ENCODE peak calls at places on chromosome 17, in seven cellular contexts. A is B cell; X is HS-5; T is T-helper 9 cell; W is activated effector memory CD4-positive, alpha-beta T cell treated with anti-CD3 and anti-CD28 coated beads, Interleukin-2, amount 50 U/mL, for 16 hours; F is DMS53; S is glutamatergic neuron. N is an unnamed sample.

GRCh38 chr17:43645765-43646481 is 15.8 kb downstream of the MEOX1 start:
- DNase-seq in X (no peak), T (peak), A (peak), F (peak), W (peak), S (peak), N (no peak)

GRCh38 chr17:1365445-1366039 is 34.5 kb downstream of the YWHAE start:
- DNase-seq in W (peak), T (peak), S (peak), F (peak), A (peak), X (peak), N (peak)

GRCh38 chr17:17751489-17751995 is 70.3 kb downstream of the RAI1 start:
- DNase-seq in F (peak), S (no peak), T (peak), A (no peak), W (no peak), X (no peak), N (peak)

GRCh38 chr17:17497845-17498520 is 1.8 kb upstream of the RASD1 start:
- DNase-seq in A (no peak), X (no peak), S (no peak), F (no peak), T (no peak), W (no peak), N (no peak)

GRCh38 chr17:19248923-19249574 is 11.9 kb downstream of the EPN2 start:
- DNase-seq in F (no peak), X (peak), S (peak), W (peak), A (no peak), T (no peak), N (no peak)

GRCh38 chr17:79969906-79970305 is 65.8 kb downstream of the TBC1D16 start:
- DNase-seq in W (no peak), S (no peak), F (no peak), X (no peak), T (no peak), A (no peak), N (no peak)

GRCh38 chr17:81694810-81695209 is 8.4 kb upstream of the MRPL12 start:
- DNase-seq in X (no peak), T (no peak), F (no peak), S (no peak), A (no peak), W (no peak), N (no peak)

GRCh38 chr17:7421186-7421585 is 1.1 kb downstream of the SPEM1 start:
- DNase-seq in T (no peak), S (no peak), F (no peak), A (no peak), W (no peak), X (no peak), N (no peak)

GRCh38 chr17:40341808-40342574 is 22.5 kb downstream of the GJD3 start:
- DNase-seq in A (peak), F (peak), S (peak), X (no peak), W (peak), T (peak), N (no peak)

GRCh38 chr17:62807812-62808575 is at the start of gene MARCHF10:
- DNase-seq in X (no peak), F (peak), A (peak), W (peak), S (peak), T (no peak), N (peak)

GRCh38 chr17:77391668-77392375 is 251.1 kb downstream of the SEC14L1 start:
- DNase-seq in F (no peak), S (no peak), X (peak), W (peak), T (no peak), A (no peak), N (peak)

GRCh38 chr17:8225813-8226535 is 15.6 kb upstream of the AURKB start:
- DNase-seq in X (no peak), W (peak), A (peak), S (peak), F (peak), T (peak), N (peak)

GRCh38 chr17:72715906-72716572 is 376.4 kb downstream of the SLC39A11 start:
- DNase-seq in X (peak), T (no peak), F (peak), A (no peak), W (no peak), S (no peak), N (no peak)

N was measured in T-helper 2 cell treated with Interferon-gamma antibody and Interleukin-4, amounts not matched to agents 5 μg/mL and 100 μg/mL, for 36 hours.